ENCODE peak calls at places on chromosomes 13 and 19, in seven cellular contexts. N, P, Z, K, W, G and O are unnamed samples.

GRCh38 chr19:14519860-14520407 is 1.7 kb upstream of the DNAJB1 start:
- DNase-seq in Z (peak), G (no peak), W (no peak), N (no peak), K (no peak), P (no peak), O (no peak)

GRCh38 chr19:38844093-38844686 is 5.6 kb downstream of the HNRNPL start:
- DNase-seq in P (no peak), N (no peak), K (no peak), Z (no peak), G (no peak), W (no peak), O (no peak)

GRCh38 chr19:14127176-14127575 is 9.2 kb downstream of the ASF1B start:
- DNase-seq in Z (no peak), W (no peak), K (no peak), P (no peak), N (no peak), G (no peak), O (no peak)

GRCh38 chr19:38068851-38069250 is 155.2 kb downstream of the DPF1 start:
- DNase-seq in Z (no peak), N (no peak), W (no peak), K (no peak), G (no peak), P (no peak), O (no peak)

GRCh38 chr13:99454518-99455183 is 46.6 kb upstream of the TM9SF2 start:
- DNase-seq in G (no peak), Z (no peak), K (no peak), N (no peak), P (no peak), W (no peak), O (no peak)

GRCh38 chr13:51451467-51452390 is 1.1 kb downstream of the INTS6 start:
- DNase-seq in N (no peak), Z (peak), W (no peak), G (peak), P (peak), K (peak), O (peak)

GRCh38 chr13:98313938-98314292 is 136.8 kb upstream of the RNF113B start:
- DNase-seq in G (no peak), N (no peak), W (no peak), K (no peak), P (no peak), Z (no peak), O (no peak)

GRCh38 chr13:33355470-33355869 is 69.9 kb upstream of the STARD13 start:
- DNase-seq in G (no peak), Z (no peak), P (no peak), N (no peak), W (peak), K (no peak), O (no peak)

GRCh38 chr19:29775575-29775900 is 36.3 kb upstream of the CCNE1 start:
- DNase-seq in K (no peak), Z (no peak), N (no peak), G (no peak), P (no peak), W (no peak), O (no peak)

GRCh38 chr19:16739546-16739945 is 19.9 kb downstream of the NWD1 start:
- DNase-seq in K (peak), N (no peak), P (no peak), Z (no peak), G (no peak), W (no peak), O (no peak)

GRCh38 chr19:13693933-13694332 is 70.4 kb upstream of the MRI1 start:
- DNase-seq in N (no peak), W (no peak), K (no peak), P (no peak), Z (no peak), G (no peak), O (no peak)

GRCh38 chr13:99281811-99282263 is 23.7 kb upstream of the GPR18 start:
- DNase-seq in N (no peak), W (no peak), K (no peak), G (peak), P (peak), Z (no peak), O (peak)

GRCh38 chr19:1237754-1238372 is at the start of gene CBARP:
- DNase-seq in Z (no peak), K (peak), G (peak), N (no peak), P (no peak), W (no peak), O (no peak)

GRCh38 chr19:55319786-55320185 is 5.4 kb downstream of the TMEM150B start:
- DNase-seq in Z (peak), P (no peak), N (no peak), G (no peak), K (peak), W (no peak), O (no peak)

GRCh38 chr13:53126803-53127202 is 98.2 kb downstream of the OLFM4 start:
- DNase-seq in N (no peak), K (no peak), W (no peak), P (no peak), G (no peak), Z (no peak), O (no peak)

GRCh38 chr13:50357136-50357535 is 341.9 kb downstream of the KCNRG start:
- DNase-seq in Z (no peak), N (no peak), P (no peak), G (no peak), K (no peak), W (no peak), O (no peak)

GRCh38 chr19:51327066-51327985 is 14.6 kb downstream of the VSIG10L start:
- DNase-seq in G (peak), K (peak), Z (peak), W (no peak), P (no peak), N (no peak), O (peak)

GRCh38 chr13:25301347-25302113 is at the start of gene NUP58:
- DNase-seq in G (peak), Z (peak), K (peak), W (peak), N (peak), P (peak), O (peak)

GRCh38 chr13:19681517-19681916 is 48.1 kb downstream of the MPHOSPH8 start:
- DNase-seq in P (no peak), W (no peak), G (no peak), K (no peak), Z (peak), N (no peak), O (no peak)

GRCh38 chr13:46295531-46296464 is 84.1 kb downstream of the LRRC63 start:
- DNase-seq in N (peak), Z (peak), P (peak), G (peak), K (no peak), W (peak), O (peak)

GRCh38 chr19:50003254-50003788 is 21.9 kb downstream of the VRK3 start:
- DNase-seq in P (no peak), N (no peak), W (no peak), Z (no peak), G (no peak), K (no peak), O (peak)

GRCh38 chr19:8355631-8356402 is 8.1 kb upstream of the ANGPTL4 start:
- DNase-seq in W (peak), N (no peak), G (no peak), K (no peak), Z (peak), P (peak), O (no peak)

GRCh38 chr13:100454876-100455275 is 133.7 kb downstream of the GGACT start:
- DNase-seq in N (peak), Z (peak), W (no peak), G (no peak), K (no peak), P (no peak), O (no peak)

GRCh38 chr19:51691122-51692064 is 1.7 kb upstream of the SPACA6 start:
- DNase-seq in K (peak), Z (no peak), N (no peak), W (no peak), P (no peak), G (no peak), O (no peak)

GRCh38 chr13:83350569-83350968 is 531.7 kb downstream of the SLITRK1 start:
- DNase-seq in G (no peak), W (no peak), K (no peak), P (no peak), N (no peak), Z (no peak), O (no peak)

GRCh38 chr13:45447050-45447661 is 17.6 kb upstream of the COG3 start:
- DNase-seq in Z (no peak), W (no peak), K (no peak), G (no peak), P (no peak), N (no peak), O (no peak)

GRCh38 chr13:30373727-30374126 is 48.6 kb upstream of the UBE2L5 start:
- DNase-seq in N (no peak), G (peak), W (no peak), K (no peak), P (no peak), Z (no peak), O (peak)

GRCh38 chr13:80339841-80340642 is 884 bp downstream of the SPRY2 start:
- DNase-seq in K (peak), N (no peak), G (peak), W (no peak), Z (peak), P (peak), O (peak)

GRCh38 chr13:20553309-20553708 is 13.6 kb upstream of the IFT88 start:
- DNase-seq in P (no peak), W (no peak), K (no peak), G (no peak), N (no peak), Z (no peak), O (no peak)

GRCh38 chr19:33720691-33721682 is 75.7 kb upstream of the KCTD15 start:
- DNase-seq in N (no peak), G (no peak), K (no peak), W (no peak), Z (no peak), P (no peak), O (no peak)

GRCh38 chr13:42707003-42707402 is 74.4 kb upstream of the FAM216B start:
- DNase-seq in G (no peak), K (no peak), W (no peak), N (no peak), Z (no peak), P (no peak), O (no peak)

GRCh38 chr13:70173236-70173959 is 65.1 kb upstream of the KLHL1 start:
- DNase-seq in G (no peak), N (no peak), Z (no peak), W (no peak), P (no peak), K (no peak), O (no peak)

GRCh38 chr19:50344661-50345318 is 15.6 kb upstream of the KCNC3 start:
- DNase-seq in Z (no peak), K (no peak), N (no peak), W (no peak), G (peak), P (no peak), O (no peak)

GRCh38 chr13:114113961-114114360 is 18.5 kb downstream of the RASA3 start:
- DNase-seq in N (no peak), Z (no peak), P (no peak), W (no peak), G (no peak), K (no peak), O (peak)

GRCh38 chr19:4088975-4089374 is 22.3 kb upstream of the ZBTB7A start:
- DNase-seq in G (peak), P (no peak), N (no peak), W (no peak), Z (no peak), K (no peak), O (no peak)

GRCh38 chr13:87122551-87122950 is 548.6 kb upstream of the SLITRK5 start:
- DNase-seq in W (no peak), K (no peak), P (no peak), G (no peak), Z (no peak), N (no peak), O (no peak)

GRCh38 chr13:39370554-39370953 is 232.4 kb downstream of the LHFPL6 start:
- DNase-seq in Z (no peak), K (peak), P (no peak), N (no peak), G (no peak), W (peak), O (no peak)

GRCh38 chr19:584240-585001 is 5.3 kb upstream of the HCN2 start:
- DNase-seq in N (no peak), G (peak), P (no peak), W (no peak), Z (peak), K (peak), O (peak)

GRCh38 chr13:97145057-97145456 is 77.1 kb upstream of the MBNL2 start:
- DNase-seq in N (no peak), W (no peak), G (no peak), P (no peak), K (no peak), Z (no peak), O (no peak)

DNA sequence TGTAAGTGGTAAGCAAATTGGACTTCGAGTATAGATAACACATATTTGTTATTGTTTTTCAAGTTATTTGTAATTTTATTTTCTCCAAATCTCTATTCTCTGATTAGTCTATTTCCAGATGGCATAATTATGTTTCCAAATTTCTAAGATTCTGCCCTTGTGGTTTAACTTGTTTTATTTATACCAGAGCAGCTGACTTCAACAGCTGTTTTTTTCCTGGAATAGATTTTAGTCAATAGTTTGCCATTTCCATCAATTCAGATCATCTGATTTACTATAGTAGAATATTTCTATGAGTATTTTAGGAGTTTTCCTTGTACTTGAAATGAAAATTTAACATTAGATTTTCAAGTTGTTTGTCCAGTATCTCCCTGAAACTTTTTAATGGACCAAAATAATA is 848.7 kb upstream of the MIR17HG start:
- DNase-seq in N (no peak), Z (no peak), W (no peak), K (no peak), P (no peak), G (no peak), O (no peak)
- TF ChIP-seq CTCF in N (no peak), Z (no peak), W (no peak), K (no peak), P (no peak), G (no peak), O (no peak)

DNA sequence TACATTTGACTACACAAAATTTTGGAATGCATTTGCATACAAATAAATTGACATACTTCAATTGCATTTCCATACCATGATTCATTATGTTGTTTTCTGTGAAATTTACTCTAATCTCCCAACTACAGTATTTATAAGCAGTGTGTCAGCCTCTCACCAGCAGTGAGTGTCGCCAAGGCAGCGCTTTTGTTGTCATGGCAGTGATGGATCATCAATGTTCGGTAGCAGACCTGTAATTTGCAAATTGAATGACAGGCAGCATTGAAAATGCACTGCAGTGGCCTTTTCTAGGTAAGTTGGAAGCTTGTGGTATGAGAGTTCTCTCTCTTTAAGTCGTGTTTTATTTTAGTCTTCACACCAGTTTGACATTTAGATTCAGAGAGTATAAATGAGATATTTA is 534.1 kb downstream of the PCDH17 start:
- DNase-seq in P (no peak), Z (no peak), K (no peak), W (no peak), G (no peak), N (no peak), O (no peak)
- TF ChIP-seq CTCF in P (no peak), Z (no peak), K (no peak), W (no peak), G (no peak), N (no peak), O (no peak)

GRCh38 chr19:23440791-23441190 is 45.5 kb upstream of the ZNF91 start:
- DNase-seq in N (no peak), W (no peak), P (no peak), Z (no peak), G (no peak), K (no peak), O (no peak)
- TF ChIP-seq CTCF in N (peak), W (no peak), P (no peak), Z (peak), G (no peak), K (peak), O (no peak)

GRCh38 chr19:18439025-18439909 is 1.3 kb upstream of the ISYNA1 start:
- DNase-seq in W (no peak), Z (no peak), K (no peak), N (no peak), P (no peak), G (no peak), O (no peak)
- TF ChIP-seq CTCF in W (no peak), Z (no peak), K (no peak), N (peak), P (no peak), G (no peak), O (no peak)

GRCh38 chr19:53978975-53979801 is 12.2 kb upstream of the CACNG6 start:
- DNase-seq in G (no peak), Z (no peak), N (no peak), P (no peak), W (no peak), K (no peak), O (no peak)

GRCh38 chr19:53981408-53981998 is 9.9 kb upstream of the CACNG6 start:
- DNase-seq in N (no peak), G (no peak), P (no peak), K (no peak), W (no peak), Z (no peak), O (no peak)

GRCh38 chr19:53982611-53983010 is 8.8 kb upstream of the CACNG6 start:
- DNase-seq in Z (peak), G (no peak), N (no peak), P (no peak), K (peak), W (no peak), O (no peak)

GRCh38 chr19:53982056-53982455 is 9.4 kb upstream of the CACNG6 start:
- DNase-seq in N (no peak), Z (peak), K (peak), P (no peak), G (no peak), W (no peak), O (no peak)

DNA sequence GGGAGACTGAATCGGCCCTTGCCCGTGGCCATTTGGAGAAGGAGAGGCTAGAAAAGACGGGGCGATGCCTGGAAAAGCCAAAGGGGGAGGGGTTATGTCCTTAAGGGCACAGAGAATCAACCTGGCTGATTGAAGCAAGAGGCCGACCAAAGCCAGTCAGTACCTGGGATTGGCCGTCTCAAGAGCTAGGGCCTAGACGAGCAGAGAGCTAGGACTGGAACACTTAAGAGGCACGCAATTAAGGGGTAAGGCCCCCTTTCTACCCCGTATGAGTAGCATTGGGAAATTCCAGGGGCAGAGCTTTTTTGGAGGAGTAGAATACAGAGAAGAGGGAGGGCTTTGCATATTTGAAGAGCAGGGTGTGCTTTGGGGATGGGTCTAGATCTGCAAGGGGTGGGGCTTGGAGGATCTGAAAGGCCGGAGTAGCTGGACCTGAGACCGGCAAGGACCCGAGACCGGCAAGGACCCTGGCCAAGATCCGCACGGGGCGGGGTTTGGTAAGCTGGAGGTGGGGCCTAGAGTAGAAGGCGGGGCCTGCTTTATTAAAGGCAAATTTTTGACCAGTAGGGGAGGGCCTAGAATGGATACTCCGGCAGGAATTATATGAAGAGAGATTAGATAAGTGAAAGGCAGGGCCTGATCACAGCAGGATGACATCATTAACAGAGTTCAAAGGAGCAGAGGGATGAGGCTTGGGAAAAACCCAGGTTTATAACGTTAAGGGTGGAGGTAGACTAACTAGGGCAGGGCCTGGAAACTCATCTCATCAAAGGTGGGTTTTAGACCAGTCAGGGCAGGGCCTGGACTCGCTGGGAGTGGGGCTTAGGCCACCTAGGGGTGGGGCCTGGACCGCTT is 10.7 kb upstream of the CACNG6 start:
- DNase-seq in Z (peak), K (peak), N (no peak), G (no peak), P (no peak), W (no peak), O (no peak)
- TF ChIP-seq CTCF in Z (peak), K (no peak), N (no peak), G (no peak), P (no peak), W (no peak), O (no peak)

GRCh38 chr19:2719910-2720776 is 1.0 kb downstream of the DIRAS1 start:
- DNase-seq in N (no peak), K (no peak), G (no peak), P (no peak), W (no peak), Z (no peak), O (no peak)
- TF ChIP-seq CTCF in N (peak), K (no peak), G (no peak), P (no peak), W (no peak), Z (no peak), O (no peak)